ENCODE peak calls at places on chromosomes 6 and 20, in five cellular contexts. N is GM12891, E is HepG2, O is K562, M is H1. K is an unnamed sample.

GRCh38 chr6:46876126-46876525 is 45.6 kb downstream of the ADGRF5 start:
- DNase-seq in N (no peak), E (no peak), O (no peak), M (peak), K (no peak)

GRCh38 chr20:2353231-2353630 is 27.5 kb upstream of the TGM6 start:
- DNase-seq in M (no peak), O (peak), N (no peak), E (no peak), K (no peak)

GRCh38 chr6:39357998-39358686 is 35.6 kb upstream of the KCNK16 start:
- DNase-seq in N (no peak), O (no peak), M (no peak), E (no peak), K (no peak)

GRCh38 chr20:47360207-47360488 is 3.6 kb upstream of the ZMYND8 start:
- DNase-seq in O (no peak), N (no peak), E (peak), M (no peak), K (no peak)

GRCh38 chr6:5626727-5627426 is 365.6 kb downstream of the FARS2 start:
- DNase-seq in M (no peak), O (no peak), N (peak), E (no peak), K (no peak)

GRCh38 chr20:20060234-20060998 is 8.1 kb downstream of the CFAP61 start:
- DNase-seq in O (no peak), M (no peak), N (no peak), E (no peak), K (no peak)

GRCh38 chr20:23086056-23086551 is at the start of gene CD93:
- DNase-seq in E (no peak), O (peak), N (peak), M (no peak), K (peak)

GRCh38 chr6:43717822-43718221 is 30.2 kb upstream of the MRPS18A start:
- DNase-seq in O (no peak), M (no peak), E (no peak), N (no peak), K (no peak)

GRCh38 chr6:97294451-97294850 is 11.4 kb upstream of the MMS22L start:
- DNase-seq in E (no peak), O (no peak), N (no peak), M (no peak), K (no peak)

GRCh38 chr20:16411361-16411760 is 161.9 kb downstream of the KIF16B start:
- DNase-seq in M (no peak), O (peak), E (no peak), N (no peak), K (no peak)

GRCh38 chr6:3297909-3298308 is 39.2 kb downstream of the PSMG4 start:
- DNase-seq in M (no peak), E (no peak), O (no peak), N (no peak), K (no peak)

GRCh38 chr20:48822879-48823385 is 4.9 kb downstream of the PREX1 start:
- DNase-seq in N (no peak), E (no peak), O (no peak), M (no peak), K (no peak)

GRCh38 chr6:160221423-160221822 is 37.2 kb downstream of the SLC22A2 start:
- DNase-seq in N (no peak), O (no peak), M (no peak), E (peak), K (no peak)

GRCh38 chr20:16246870-16247269 is 326.4 kb downstream of the KIF16B start:
- DNase-seq in O (peak), N (no peak), E (no peak), M (no peak), K (no peak)

GRCh38 chr6:138004423-138005287 is 102.6 kb downstream of the PERP start:
- DNase-seq in N (peak), O (peak), E (peak), M (no peak), K (no peak)

GRCh38 chr6:119255492-119255891 is 94.1 kb downstream of the MAN1A1 start:
- DNase-seq in N (no peak), E (no peak), O (no peak), M (no peak), K (no peak)

GRCh38 chr6:169533656-169534421 is 168.0 kb downstream of the WDR27 start:
- DNase-seq in O (no peak), E (no peak), M (no peak), N (no peak), K (no peak)

GRCh38 chr6:42045538-42046460 is 4.5 kb upstream of the TAF8 start:
- DNase-seq in E (no peak), N (no peak), M (peak), O (peak), K (no peak)

GRCh38 chr6:122838060-122838780 is 49.2 kb downstream of the SMPDL3A start:
- DNase-seq in O (no peak), M (no peak), N (no peak), E (peak), K (no peak)

GRCh38 chr6:152948150-152948768 is 34.6 kb downstream of the FBXO5 start:
- DNase-seq in O (peak), M (no peak), E (peak), N (no peak), K (no peak)

GRCh38 chr20:11891081-11891826 is 26.4 kb upstream of the BTBD3 start:
- DNase-seq in E (peak), O (peak), M (peak), N (peak), K (no peak)

GRCh38 chr20:44231713-44232468 is 15.2 kb upstream of the GDAP1L1 start:
- DNase-seq in N (no peak), O (no peak), E (peak), M (no peak), K (no peak)

GRCh38 chr6:156131221-156131903 is 645.8 kb upstream of the ARID1B start:
- DNase-seq in O (no peak), E (no peak), N (no peak), M (no peak), K (no peak)

GRCh38 chr6:111604259-111605099 is 1.2 kb downstream of the TRAF3IP2 start:
- DNase-seq in N (no peak), O (peak), M (peak), E (no peak), K (no peak)

GRCh38 chr6:11613858-11614257 is 76.3 kb downstream of the TMEM170B start:
- DNase-seq in M (no peak), N (no peak), O (no peak), E (no peak), K (no peak)

GRCh38 chr20:53652859-53653520 is 59.4 kb upstream of the ZNF217 start:
- DNase-seq in E (no peak), N (no peak), M (no peak), O (peak), K (no peak)

GRCh38 chr20:57594092-57594911 is 25.9 kb downstream of the ZBP1 start:
- DNase-seq in O (peak), E (peak), M (peak), N (peak), K (peak)

GRCh38 chr6:55449219-55449618 is 122.0 kb downstream of the GFRAL start:
- DNase-seq in E (no peak), M (no peak), N (no peak), O (no peak), K (no peak)

GRCh38 chr6:30097902-30098606 is 14.8 kb downstream of the TRIM31 start:
- DNase-seq in O (peak), N (no peak), M (no peak), E (no peak), K (no peak)

GRCh38 chr6:108179741-108180140 is 13.9 kb downstream of the NR2E1 start:
- DNase-seq in E (no peak), O (no peak), N (no peak), M (peak), K (no peak)

GRCh38 chr6:1798303-1798964 is 188.7 kb downstream of the FOXC1 start:
- DNase-seq in N (no peak), M (no peak), E (no peak), O (no peak), K (no peak)

GRCh38 chr20:8780926-8781325 is 288.0 kb upstream of the PLCB4 start:
- DNase-seq in M (no peak), E (no peak), N (no peak), O (no peak), K (no peak)

DNA sequence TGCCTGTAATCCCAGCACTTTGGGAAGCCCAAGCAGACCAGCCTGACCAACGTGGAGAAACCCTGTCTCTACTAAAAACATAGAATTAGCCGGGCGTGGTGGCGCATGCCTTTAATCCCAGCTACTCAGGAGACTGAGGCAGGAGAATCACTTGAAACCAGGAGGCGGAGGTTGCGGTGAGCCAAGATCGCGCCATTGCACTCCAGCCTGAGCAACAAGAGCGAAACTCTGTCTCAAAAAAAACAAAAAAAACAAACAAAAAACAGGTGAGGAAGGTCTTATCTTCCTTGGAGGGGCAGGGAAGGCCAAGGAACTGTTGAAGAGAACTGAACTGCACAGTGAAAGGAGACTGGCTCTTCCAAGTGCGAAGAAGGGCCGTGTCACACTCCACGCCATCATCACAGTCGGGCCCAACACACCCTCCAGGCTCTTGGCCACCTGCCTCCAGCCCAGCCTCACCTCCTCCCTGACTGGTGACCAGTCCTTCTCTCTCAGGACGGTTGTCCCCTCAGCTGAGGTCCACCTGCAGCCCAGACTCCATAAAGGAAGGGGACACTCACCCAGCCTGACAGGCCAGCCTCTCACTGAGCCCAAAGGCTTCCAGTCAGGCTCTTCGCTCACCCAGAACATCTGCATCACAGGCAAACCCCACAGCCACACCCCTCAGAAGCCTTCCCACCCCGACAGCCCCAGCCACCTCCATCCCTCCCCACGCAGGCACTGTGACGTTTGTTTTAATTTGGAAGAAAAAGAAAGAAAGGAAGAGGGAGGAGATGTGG is 4.1 kb downstream of the ZC3H12D start:
- DNase-seq in E (no peak), O (no peak), M (no peak), N (no peak), K (no peak)
- TF ChIP-seq POLR2AphosphoS5 in E (no peak), O (no peak), M (no peak), N (no peak), K (no peak)

GRCh38 chr6:20840675-20841074 is 306.4 kb downstream of the CDKAL1 start:
- DNase-seq in O (no peak), E (no peak), M (no peak), N (no peak), K (no peak)
- TF ChIP-seq TAF1 in O (no peak), E (no peak), M (no peak), N (no peak), K (no peak)

GRCh38 chr20:45892828-45893500 is 1.8 kb downstream of the CTSA start:
- DNase-seq in O (no peak), E (no peak), N (no peak), M (no peak), K (no peak)

GRCh38 chr20:45893831-45894230 is 2.7 kb downstream of the CTSA start:
- DNase-seq in M (no peak), O (no peak), E (no peak), N (no peak), K (no peak)

GRCh38 chr20:45892049-45892816 is 1.1 kb downstream of the CTSA start:
- DNase-seq in N (no peak), M (no peak), E (peak), O (peak), K (no peak)

GRCh38 chr20:45890077-45890996 is 671 bp downstream of the NEURL2 start:
- DNase-seq in M (peak), O (no peak), E (peak), N (peak), K (no peak)

GRCh38 chr20:45890997-45891983 is at the start of the genes CTSA and NEURL2:
- DNase-seq in N (peak), O (peak), E (peak), M (peak), K (peak)
- TF ChIP-seq POLR2A in N (no peak), O (peak), E (peak), M (peak), K (peak)

DNA sequence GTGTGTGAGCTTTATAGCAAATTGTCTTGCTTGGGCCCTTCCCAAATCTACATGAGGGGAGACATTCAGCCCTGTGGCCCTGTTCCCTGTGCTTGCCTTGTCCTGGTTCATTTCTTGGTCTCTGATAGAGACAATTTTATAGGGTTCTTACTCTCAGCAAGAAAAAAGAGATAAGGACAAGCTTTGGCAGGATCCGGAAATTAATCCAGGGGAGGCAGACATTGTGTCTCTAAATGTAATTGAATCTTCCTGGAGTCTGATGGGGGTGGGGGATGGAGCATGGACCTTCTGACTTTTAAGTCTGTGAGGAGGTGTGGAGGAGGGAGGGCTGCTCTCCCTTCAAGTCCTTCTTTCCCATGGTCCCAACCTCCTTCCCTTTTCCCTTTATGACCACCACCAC is 512.7 kb downstream of the DHX35 start:
- DNase-seq in M (no peak), E (no peak), O (no peak), N (no peak), K (no peak)
- TF ChIP-seq POLR2AphosphoS5 in M (no peak), E (no peak), O (no peak), N (no peak), K (no peak)

GRCh38 chr20:4113546-4113945 is 98.2 kb upstream of the RNF24 start:
- DNase-seq in E (no peak), N (no peak), O (no peak), M (peak), K (no peak)
- TF ChIP-seq TAF1 in E (no peak), N (no peak), O (no peak), M (no peak), K (no peak)